ENCODE peak calls at places on chromosomes 12 and 14, in five cellular contexts. X is CD8-positive, alpha-beta T cell; M is GM13976; G is heart left ventricle; N is RWPE1. S is an unnamed sample.

GRCh38 chr12:12334710-12335040 is 15.4 kb downstream of the MANSC1 start:
- DNase-seq in X (no peak), M (no peak), G (no peak), N (no peak), S (no peak)

GRCh38 chr12:119931402-119931801 is 54.3 kb upstream of the CIT start:
- DNase-seq in X (no peak), M (no peak), G (no peak), N (no peak), S (no peak)

GRCh38 chr12:107660861-107661415 is 24.7 kb upstream of the PWP1 start:
- DNase-seq in X (no peak), M (no peak), G (no peak), N (no peak), S (no peak)

GRCh38 chr12:11798856-11799530 is 149.5 kb downstream of the ETV6 start:
- DNase-seq in X (no peak), M (no peak), G (no peak), N (peak; percentile 20), S (no peak)

GRCh38 chr14:29037428-29037827 is 270.8 kb downstream of the FOXG1 start:
- DNase-seq in X (no peak), M (no peak), G (no peak), N (no peak), S (no peak)

GRCh38 chr14:83632375-83632774 is 1897.6 kb upstream of the FLRT2 start:
- DNase-seq in X (no peak), M (no peak), G (no peak), N (no peak), S (no peak)

GRCh38 chr14:94445003-94445402 is 7.6 kb downstream of the SERPINA11 start:
- DNase-seq in X (no peak), M (no peak), G (no peak), N (no peak), S (no peak)

GRCh38 chr12:93011100-93011499 is 82.0 kb upstream of the EEA1 start:
- DNase-seq in X (no peak), M (no peak), G (no peak), N (no peak), S (peak; percentile 69)

GRCh38 chr14:92534863-92535654 is 21.5 kb downstream of the RIN3 start:
- DNase-seq in X (no peak), M (no peak), G (no peak), N (no peak), S (no peak)

GRCh38 chr14:83342590-83342989 is 1808.9 kb upstream of the SEL1L start:
- DNase-seq in X (no peak), M (no peak), G (peak; percentile 59), N (no peak), S (no peak)

GRCh38 chr14:50089213-50089612 is 27.2 kb downstream of the VCPKMT start:
- DNase-seq in X (no peak), M (no peak), G (no peak), N (no peak), S (no peak)

GRCh38 chr14:59836116-59836515 is 34.5 kb downstream of the RTN1 start:
- DNase-seq in X (no peak), M (no peak), G (no peak), N (no peak), S (no peak)

GRCh38 chr12:127680516-127680915 is 586.5 kb upstream of the TMEM132C start:
- DNase-seq in X (no peak), M (no peak), G (no peak), N (no peak), S (no peak)

GRCh38 chr12:52215587-52216031 is 17.4 kb upstream of the KRT7 start:
- DNase-seq in X (no peak), M (no peak), G (peak; percentile 37), N (peak; percentile 97), S (peak; percentile 83)

GRCh38 chr12:123896786-123897185 is 75.8 kb downstream of the CCDC92 start:
- DNase-seq in X (no peak), M (no peak), G (no peak), N (no peak), S (no peak)

GRCh38 chr14:100083706-100084105 is 18.5 kb downstream of the EVL start:
- DNase-seq in X (no peak), M (no peak), G (no peak), N (peak; percentile 69), S (no peak)

GRCh38 chr12:62803756-62804155 is 131.2 kb downstream of the PPM1H start:
- DNase-seq in X (no peak), M (no peak), G (no peak), N (no peak), S (no peak)

GRCh38 chr14:45185110-45185814 is 49.5 kb downstream of the FANCM start:
- DNase-seq in X (no peak), M (no peak), G (no peak), N (no peak), S (no peak)

GRCh38 chr12:21330682-21331253 is 3.9 kb downstream of the SLCO1A2 start:
- DNase-seq in X (no peak), M (no peak), G (no peak), N (no peak), S (no peak)

GRCh38 chr14:91352101-91352500 is 65.5 kb downstream of the CCDC88C start:
- DNase-seq in X (no peak), M (no peak), G (peak; percentile 78), N (no peak), S (no peak)

GRCh38 chr14:68784298-68784910 is 8.5 kb downstream of the ZFP36L1 start:
- DNase-seq in X (no peak), M (no peak), G (no peak), N (no peak), S (peak; percentile 90)

GRCh38 chr12:24499151-24500146 is 449.5 kb downstream of the BCAT1 start:
- DNase-seq in X (no peak), M (no peak), G (no peak), N (peak; percentile 3), S (no peak)

GRCh38 chr14:101478796-101479410 is 82.4 kb upstream of the DIO3 start:
- DNase-seq in X (no peak), M (no peak), G (no peak), N (no peak), S (no peak)

GRCh38 chr12:79373896-79374499 is 316.8 kb downstream of the PAWR start:
- DNase-seq in X (no peak), M (peak; percentile 26), G (no peak), N (peak; percentile 53), S (peak; percentile 72)
- TF ChIP-seq CTCF in X (no peak), M (peak; percentile 17), G (peak; percentile 43), N (peak; percentile 61), S (peak; percentile 91)

GRCh38 chr12:56087220-56087619 is 7.3 kb downstream of the ERBB3 start:
- DNase-seq in X (no peak), M (no peak), G (peak; percentile 82), N (no peak), S (peak; percentile 39)

GRCh38 chr12:56086608-56087007 is 6.6 kb downstream of the ERBB3 start:
- DNase-seq in X (no peak), M (no peak), G (no peak), N (no peak), S (no peak)

GRCh38 chr12:56082967-56083366 is 3.0 kb downstream of the ERBB3 start:
- DNase-seq in X (no peak), M (no peak), G (no peak), N (no peak), S (no peak)

GRCh38 chr12:56086096-56086495 is 6.1 kb downstream of the ERBB3 start:
- DNase-seq in X (no peak), M (no peak), G (no peak), N (peak; percentile 55), S (peak; percentile 47)

DNA sequence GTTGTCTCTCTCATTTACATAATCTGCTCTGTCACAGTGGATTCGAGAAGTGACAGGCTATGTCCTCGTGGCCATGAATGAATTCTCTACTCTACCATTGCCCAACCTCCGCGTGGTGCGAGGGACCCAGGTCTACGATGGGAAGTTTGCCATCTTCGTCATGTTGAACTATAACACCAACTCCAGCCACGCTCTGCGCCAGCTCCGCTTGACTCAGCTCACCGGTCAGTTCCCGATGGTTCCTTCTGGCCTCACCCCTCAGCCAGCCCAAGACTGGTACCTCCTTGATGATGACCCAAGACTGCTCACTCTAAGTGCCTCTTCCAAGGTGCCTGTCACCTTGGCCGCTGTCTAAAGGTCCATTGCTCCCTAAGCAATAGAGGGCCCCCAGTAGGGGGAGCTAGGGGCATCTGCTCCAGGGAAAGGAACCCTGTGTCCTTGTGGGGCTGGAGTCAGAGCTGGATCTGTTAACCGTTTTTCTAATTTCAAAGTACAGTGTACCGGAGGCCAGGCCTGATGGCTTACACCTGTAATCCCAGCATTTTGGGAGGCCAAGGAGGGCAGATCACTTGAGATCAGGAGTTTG is 5.1 kb downstream of the ERBB3 start:
- DNase-seq in X (no peak), M (no peak), G (no peak), N (no peak), S (peak; percentile 37)
- TF ChIP-seq CTCF in X (no peak), M (peak; percentile 20), G (no peak), N (no peak), S (peak; percentile 46)

GRCh38 chr12:65845751-65846537 is 21.7 kb downstream of the HMGA2 start:
- DNase-seq in X (no peak), M (no peak), G (no peak), N (no peak), S (no peak)
- TF ChIP-seq CTCF in X (no peak), M (no peak), G (no peak), N (no peak), S (no peak)

GRCh38 chr14:51244591-51244990 is 4.5 kb downstream of the TMX1 start:
- DNase-seq in X (no peak), M (no peak), G (no peak), N (no peak), S (no peak)

GRCh38 chr14:51246032-51246431 is 6.0 kb downstream of the TMX1 start:
- DNase-seq in X (no peak), M (no peak), G (no peak), N (no peak), S (no peak)

GRCh38 chr14:51240804-51241380 is 845 bp downstream of the TMX1 start:
- DNase-seq in X (no peak), M (no peak), G (no peak), N (no peak), S (no peak)

GRCh38 chr14:51239813-51240803 is at the start of gene TMX1:
- DNase-seq in X (peak; percentile 79), M (peak; percentile 95), G (peak; percentile 96), N (peak; percentile 100), S (peak; percentile 94)

DNA sequence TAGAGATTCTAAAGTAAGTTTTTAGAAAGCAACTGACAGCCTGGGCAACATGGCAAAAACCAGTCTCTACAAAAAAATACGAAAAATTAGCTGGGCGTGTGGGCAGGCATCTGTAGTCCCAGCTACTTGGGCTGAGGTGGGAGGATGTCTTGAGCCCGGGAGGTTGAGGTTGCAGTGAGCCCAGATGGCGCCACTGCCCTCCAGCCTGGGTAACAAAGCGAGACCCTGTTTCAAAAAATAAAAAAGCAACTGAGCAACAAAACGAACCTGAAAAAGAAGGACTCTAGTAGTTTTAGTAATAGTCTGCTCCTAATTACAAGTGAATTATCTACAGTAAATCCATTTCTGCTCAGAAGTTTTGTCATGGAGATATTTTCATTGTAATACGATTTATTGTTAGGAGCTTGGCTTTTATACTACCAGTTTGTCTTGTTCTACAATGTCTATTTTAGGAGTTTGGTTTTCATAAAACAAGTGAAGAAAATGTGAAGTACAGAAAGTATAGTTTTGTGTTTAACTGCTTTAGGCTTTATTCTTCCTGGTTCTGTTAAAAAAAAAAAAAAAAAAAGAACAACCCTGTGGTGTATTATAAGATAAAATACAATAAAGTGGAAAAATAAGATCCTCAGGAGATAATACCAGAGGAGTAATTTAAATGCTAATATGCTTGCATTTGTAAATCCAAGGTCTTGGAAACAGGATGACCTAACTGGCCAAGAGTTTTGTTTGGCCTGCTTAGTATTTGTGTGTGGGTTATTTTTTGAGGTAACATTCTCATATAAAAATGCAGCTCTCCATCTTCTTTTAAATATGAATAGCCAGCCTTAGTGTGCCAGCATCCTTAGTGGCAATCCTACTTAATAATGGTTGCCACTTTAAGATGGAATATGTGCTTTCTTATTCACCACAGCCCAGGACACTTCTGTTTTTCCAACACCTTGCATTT is 2.8 kb downstream of the TMX1 start:
- DNase-seq in X (no peak), M (no peak), G (no peak), N (no peak), S (no peak)
- TF ChIP-seq CTCF in X (no peak), M (peak; percentile 32), G (no peak), N (no peak), S (no peak)